ENCODE peak calls at places on chromosomes 16 and 17, in five cellular contexts. M is activated naive CD8-positive, alpha-beta T cell treated with anti-CD3 and anti-CD28 coated beads, Interleukin-2, amount 50 U/mL, for 24 hours; V is neural crest cell; G is upper lobe of left lung; C is nephron progenitor cell. Q is an unnamed sample.

GRCh38 chr16:14057878-14058382 is 13.2 kb upstream of the MRTFB start:
- DNase-seq in M (no peak), V (no peak), G (no peak), C (no peak), Q (no peak)

GRCh38 chr16:12971216-12971615 is 69.8 kb downstream of the SHISA9 start:
- DNase-seq in M (no peak), V (no peak), G (no peak), C (no peak), Q (no peak)

GRCh38 chr17:58487589-58488427 is at the start of gene HSF5:
- DNase-seq in M (peak), V (no peak), G (peak), C (no peak), Q (peak)

GRCh38 chr17:39629894-39630293 is 3.1 kb downstream of the PPP1R1B start:
- DNase-seq in M (no peak), V (no peak), G (peak), C (no peak), Q (peak)

GRCh38 chr17:41976142-41976768 is 9.7 kb downstream of the CNP start:
- DNase-seq in M (no peak), V (no peak), G (no peak), C (no peak), Q (no peak)

GRCh38 chr17:74354561-74354960 is 7.1 kb downstream of the BTBD17 start:
- DNase-seq in M (no peak), V (no peak), G (no peak), C (no peak), Q (no peak)

GRCh38 chr17:3639981-3640596 is 3.5 kb downstream of the CTNS start:
- DNase-seq in M (peak), V (no peak), G (peak), C (no peak), Q (no peak)

GRCh38 chr17:16519021-16519420 is 27.0 kb upstream of the LRRC75A start:
- DNase-seq in M (no peak), V (no peak), G (no peak), C (no peak), Q (no peak)

GRCh38 chr17:34755371-34755770 is 176.0 kb downstream of the TMEM132E start:
- DNase-seq in M (no peak), V (no peak), G (no peak), C (no peak), Q (no peak)

GRCh38 chr17:50541402-50541915 is 5.5 kb upstream of the SPATA20 start:
- DNase-seq in M (no peak), V (no peak), G (no peak), C (no peak), Q (no peak)

GRCh38 chr17:56289321-56289720 is 136.0 kb downstream of the ANKFN1 start:
- DNase-seq in M (no peak), V (no peak), G (no peak), C (no peak), Q (no peak)

GRCh38 chr17:41651625-41652460 is 27.5 kb upstream of the KRT17 start:
- DNase-seq in M (no peak), V (no peak), G (peak), C (no peak), Q (no peak)

GRCh38 chr17:66567234-66568170 is 265.1 kb downstream of the PRKCA start:
- DNase-seq in M (peak), V (peak), G (peak), C (peak), Q (peak)

GRCh38 chr16:56947604-56947995 is 14.2 kb upstream of the CETP start:
- DNase-seq in M (no peak), V (no peak), G (no peak), C (no peak), Q (no peak)

GRCh38 chr17:1753767-1754429 is 8.0 kb upstream of the SERPINF1 start:
- DNase-seq in M (no peak), V (no peak), G (no peak), C (no peak), Q (no peak)

GRCh38 chr17:82408288-82408937 is 9.7 kb upstream of the HEXD start:
- DNase-seq in M (no peak), V (no peak), G (no peak), C (no peak), Q (no peak)

GRCh38 chr17:17590141-17590735 is 1.3 kb downstream of the PEMT start:
- DNase-seq in M (no peak), V (no peak), G (peak), C (no peak), Q (no peak)

GRCh38 chr16:2470603-2471015 is 488 bp upstream of the NTN3 start:
- DNase-seq in M (no peak), V (no peak), G (no peak), C (no peak), Q (peak)

GRCh38 chr16:31083556-31083955 is 5.2 kb downstream of the PRSS53 start:
- DNase-seq in M (no peak), V (no peak), G (no peak), C (no peak), Q (no peak)